ENCODE peak calls at places on chromosomes 4 and X, in six cellular contexts. T is ACHN, W is substantia nigra, Q is OCI-LY7, B is heart left ventricle, C is AG09309. G is an unnamed sample.

GRCh38 chr4:138223191-138223910 is 18.8 kb downstream of the SLC7A11 start:
- DNase-seq in C (no peak), T (no peak), W (no peak), B (no peak), Q (peak), G (no peak)

GRCh38 chr4:98516441-98517323 is 141.7 kb downstream of the TSPAN5 start:
- DNase-seq in B (no peak), Q (no peak), W (no peak), C (no peak), T (no peak), G (no peak)

GRCh38 chr4:133102612-133103409 is 46.3 kb upstream of the PCDH10 start:
- DNase-seq in W (no peak), T (no peak), C (no peak), Q (no peak), B (no peak), G (no peak)

GRCh38 chrX:25004485-25005032 is 11.2 kb downstream of the ARX start:
- DNase-seq in W (no peak), Q (no peak), T (no peak), C (no peak), B (no peak), G (no peak)

GRCh38 chr4:111064342-111064993 is 441.6 kb upstream of the PITX2 start:
- DNase-seq in B (no peak), C (peak), T (peak), Q (no peak), W (no peak), G (no peak)

GRCh38 chrX:109485470-109486340 is 3.8 kb upstream of the GUCY2F start:
- DNase-seq in Q (peak), W (peak), B (peak), C (peak), T (peak), G (peak)

GRCh38 chr4:130849985-130850632 is 1754.2 kb downstream of the C4orf33 start:
- DNase-seq in Q (no peak), T (no peak), B (no peak), C (no peak), W (no peak), G (no peak)

GRCh38 chr4:156594619-156595018 is 377.0 kb downstream of the PDGFC start:
- DNase-seq in B (peak), W (no peak), Q (no peak), T (no peak), C (no peak), G (no peak)

GRCh38 chrX:47502591-47503222 is 19.7 kb upstream of the ZNF41 start:
- DNase-seq in B (no peak), W (no peak), T (no peak), C (no peak), Q (no peak), G (peak)

GRCh38 chr4:72791054-72791453 is 222.0 kb upstream of the ADAMTS3 start:
- DNase-seq in T (no peak), C (no peak), Q (no peak), W (no peak), B (no peak), G (no peak)

GRCh38 chr4:159035570-159035969 is 67.3 kb upstream of the RAPGEF2 start:
- DNase-seq in B (no peak), W (no peak), Q (no peak), T (no peak), C (no peak), G (no peak)

GRCh38 chr4:16686195-16686594 is 212.2 kb downstream of the LDB2 start:
- DNase-seq in C (peak), T (no peak), B (no peak), Q (no peak), W (no peak), G (no peak)

GRCh38 chr4:151045907-151046306 is 30.8 kb upstream of the LRBA start:
- DNase-seq in C (no peak), W (no peak), Q (peak), B (no peak), T (peak), G (no peak)

GRCh38 chr4:20249333-20249732 is 2.4 kb upstream of the SLIT2 start:
- DNase-seq in Q (no peak), W (no peak), T (peak), B (no peak), C (no peak), G (no peak)

GRCh38 chrX:24846551-24847170 is 152.9 kb downstream of the POLA1 start:
- DNase-seq in T (no peak), B (no peak), Q (no peak), C (no peak), W (no peak), G (no peak)

GRCh38 chr4:66927937-66928336 is 617.4 kb downstream of the CENPC start:
- DNase-seq in B (no peak), Q (no peak), T (no peak), W (no peak), C (no peak), G (no peak)

GRCh38 chrX:44904542-44905115 is 31.6 kb downstream of the KDM6A start:
- DNase-seq in W (no peak), T (peak), C (no peak), Q (no peak), B (no peak), G (no peak)

GRCh38 chr4:17561195-17561909 is 15.6 kb upstream of the LAP3 start:
- DNase-seq in W (no peak), Q (no peak), B (no peak), C (peak), T (no peak), G (no peak)

GRCh38 chr4:7124643-7125442 is 57.0 kb upstream of the GRPEL1 start:
- DNase-seq in B (peak), W (peak), T (peak), Q (peak), C (peak), G (no peak)

GRCh38 chr4:140237616-140238352 is 83.8 kb upstream of the MAML3 start:
- DNase-seq in T (no peak), C (peak), W (peak), B (peak), Q (peak), G (peak)

GRCh38 chrX:47218920-47219815 is 687 bp downstream of the CDK16 start:
- DNase-seq in C (no peak), Q (peak), W (peak), T (peak), B (peak), G (no peak)

GRCh38 chrX:23610491-23610890 is 56.8 kb upstream of the PRDX4 start:
- DNase-seq in T (no peak), W (no peak), Q (no peak), C (no peak), B (no peak), G (no peak)

GRCh38 chr4:126532527-126532926 is 1100.2 kb upstream of the INTU start:
- DNase-seq in B (no peak), T (no peak), C (no peak), W (no peak), Q (no peak), G (no peak)

GRCh38 chr4:28179126-28179525 is 1318.5 kb downstream of the STIM2 start:
- DNase-seq in C (no peak), W (no peak), T (no peak), Q (no peak), B (no peak), G (no peak)

GRCh38 chr4:88938138-88938537 is 118.8 kb downstream of the FAM13A start:
- DNase-seq in B (no peak), Q (no peak), C (peak), W (no peak), T (no peak), G (no peak)

GRCh38 chr4:164880489-164881262 is 3.7 kb downstream of the APELA start:
- DNase-seq in T (no peak), Q (no peak), C (no peak), B (no peak), W (no peak), G (no peak)

GRCh38 chrX:105006103-105006502 is 214.4 kb downstream of the TEX13A start:
- DNase-seq in B (no peak), T (no peak), C (no peak), Q (no peak), W (no peak), G (no peak)

GRCh38 chrX:11499076-11500044 is 166.4 kb downstream of the ARHGAP6 start:
- DNase-seq in T (no peak), B (no peak), C (peak), Q (no peak), W (no peak), G (no peak)

GRCh38 chrX:17703201-17703600 is 34.1 kb upstream of the SCML1 start:
- DNase-seq in C (no peak), B (no peak), T (no peak), Q (no peak), W (no peak), G (no peak)

GRCh38 chr4:26272654-26273307 is 48.0 kb upstream of the RBPJ start:
- DNase-seq in W (no peak), Q (no peak), C (no peak), B (no peak), T (no peak), G (no peak)

GRCh38 chr4:67700119-67700873 is 659 bp downstream of the UBA6 start:
- DNase-seq in C (no peak), Q (peak), B (no peak), W (no peak), T (peak), G (no peak)

GRCh38 chrX:4735299-4735698 is 1021.9 kb upstream of the PRKX start:
- DNase-seq in Q (no peak), T (no peak), C (no peak), B (no peak), W (no peak), G (no peak)

GRCh38 chrX:129525162-129525561 is 1.9 kb upstream of the SMARCA1 start:
- DNase-seq in Q (no peak), B (no peak), W (no peak), T (no peak), C (no peak), G (no peak)

GRCh38 chrX:1481636-1482529 is 29.2 kb upstream of the ASMTL start:
- DNase-seq in T (peak), W (no peak), Q (peak), B (peak), C (peak), G (no peak)

GRCh38 chr4:88033309-88033708 is 25.9 kb downstream of the PKD2 start:
- DNase-seq in Q (peak), T (peak), C (no peak), W (no peak), B (no peak), G (no peak)